ENCODE peak calls at places on chromosomes 2 and 18, in four cellular contexts. One of them, this sample, is unnamed.

GRCh38 chr2:10331702-10332401 is 29.1 kb downstream of the HPCAL1 start:
- DNase-seq in tibial artery: peak; percentile 44
- DNase-seq in HCT116: no peak
- DNase-seq in kidney: no peak
- DNase-seq in this sample: no peak

GRCh38 chr2:60519259-60519863 is 34.1 kb downstream of the BCL11A start:
- DNase-seq in tibial artery: no peak
- DNase-seq in kidney: no peak
- DNase-seq in HCT116: no peak
- DNase-seq in this sample: no peak

GRCh38 chr2:199792381-199792780 is 58.6 kb downstream of the FTCDNL1 start:
- DNase-seq in HCT116: no peak
- DNase-seq in kidney: no peak
- DNase-seq in tibial artery: no peak
- DNase-seq in this sample: no peak

GRCh38 chr2:236867441-236868260 is 218.0 kb upstream of the COPS8 start:
- DNase-seq in HCT116: no peak
- DNase-seq in kidney: no peak
- DNase-seq in tibial artery: no peak
- DNase-seq in this sample: peak; percentile 54

GRCh38 chr2:217980036-217980435 is 22.8 kb downstream of the TNS1 start:
- DNase-seq in tibial artery: peak; percentile 80
- DNase-seq in HCT116: no peak
- DNase-seq in kidney: peak; percentile 83
- DNase-seq in this sample: peak; percentile 84

GRCh38 chr18:78069784-78070664 is 820.4 kb downstream of the GALR1 start:
- DNase-seq in HCT116: no peak
- DNase-seq in kidney: no peak
- DNase-seq in tibial artery: peak; percentile 45
- DNase-seq in this sample: no peak

GRCh38 chr2:218002103-218002502 is 692 bp downstream of the TNS1 start:
- DNase-seq in HCT116: no peak
- DNase-seq in tibial artery: no peak
- DNase-seq in kidney: no peak
- DNase-seq in this sample: no peak

GRCh38 chr2:120912101-120912985 is 176.7 kb downstream of the GLI2 start:
- DNase-seq in kidney: peak; percentile 52
- DNase-seq in tibial artery: peak; percentile 81
- DNase-seq in HCT116: peak; percentile 18
- DNase-seq in this sample: peak; percentile 79

GRCh38 chr2:217827430-217828201 is 175.2 kb downstream of the TNS1 start:
- DNase-seq in HCT116: no peak
- DNase-seq in kidney: peak; percentile 77
- DNase-seq in tibial artery: no peak
- DNase-seq in this sample: no peak

GRCh38 chr2:229713371-229714079 is 830 bp downstream of the DNER start:
- DNase-seq in kidney: peak; percentile 70
- DNase-seq in HCT116: no peak
- DNase-seq in tibial artery: no peak
- DNase-seq in this sample: no peak

GRCh38 chr2:71122917-71123316 is 7.1 kb downstream of the MCEE start:
- DNase-seq in kidney: no peak
- DNase-seq in tibial artery: no peak
- DNase-seq in HCT116: no peak
- DNase-seq in this sample: no peak

GRCh38 chr18:46321954-46322353 is 217.8 kb downstream of the HAUS1 start:
- DNase-seq in kidney: no peak
- DNase-seq in tibial artery: no peak
- DNase-seq in HCT116: no peak
- DNase-seq in this sample: no peak

GRCh38 chr2:206481056-206481455 is 37.7 kb downstream of the ADAM23 start:
- DNase-seq in HCT116: no peak
- DNase-seq in kidney: no peak
- DNase-seq in tibial artery: no peak
- DNase-seq in this sample: no peak

GRCh38 chr18:47999801-48000248 is 69.4 kb upstream of the SMAD2 start:
- DNase-seq in kidney: no peak
- DNase-seq in HCT116: no peak
- DNase-seq in tibial artery: no peak
- DNase-seq in this sample: no peak

GRCh38 chr2:10297950-10298349 is 4.8 kb upstream of the HPCAL1 start:
- DNase-seq in tibial artery: peak; percentile 55
- DNase-seq in HCT116: peak; percentile 34
- DNase-seq in kidney: no peak
- DNase-seq in this sample: peak; percentile 76

GRCh38 chr18:63439334-63439733 is 17.1 kb upstream of the VPS4B start:
- DNase-seq in tibial artery: peak; percentile 41
- DNase-seq in kidney: no peak
- DNase-seq in HCT116: peak; percentile 70
- DNase-seq in this sample: peak; percentile 73

GRCh38 chr2:55014962-55015939 is 35.0 kb downstream of the RTN4 start:
- DNase-seq in kidney: no peak
- DNase-seq in tibial artery: peak; percentile 41
- DNase-seq in HCT116: peak; percentile 54
- DNase-seq in this sample: no peak

GRCh38 chr2:171087547-171087946 is 73.1 kb downstream of the TLK1 start:
- DNase-seq in kidney: no peak
- DNase-seq in HCT116: no peak
- DNase-seq in tibial artery: no peak
- DNase-seq in this sample: no peak

GRCh38 chr2:38528008-38528442 is 74.7 kb downstream of the HNRNPLL start:
- DNase-seq in tibial artery: no peak
- DNase-seq in kidney: no peak
- DNase-seq in HCT116: no peak
- DNase-seq in this sample: no peak

GRCh38 chr18:76708036-76708726 is 114.2 kb upstream of the ZNF236 start:
- DNase-seq in kidney: no peak
- DNase-seq in tibial artery: no peak
- DNase-seq in HCT116: no peak
- DNase-seq in this sample: no peak

GRCh38 chr18:73597832-73598615 is 549.6 kb downstream of the FBXO15 start:
- DNase-seq in kidney: no peak
- DNase-seq in tibial artery: no peak
- DNase-seq in HCT116: no peak
- DNase-seq in this sample: no peak

GRCh38 chr2:176461686-176462376 is 192.6 kb downstream of the MTX2 start:
- DNase-seq in HCT116: no peak
- DNase-seq in kidney: no peak
- DNase-seq in tibial artery: no peak
- DNase-seq in this sample: no peak

GRCh38 chr2:134281815-134282419 is 28.0 kb downstream of the MGAT5 start:
- DNase-seq in kidney: no peak
- DNase-seq in tibial artery: no peak
- DNase-seq in HCT116: no peak
- DNase-seq in this sample: no peak

GRCh38 chr2:18378020-18378653 is 182.3 kb downstream of the RDH14 start:
- DNase-seq in tibial artery: no peak
- DNase-seq in HCT116: peak; percentile 19
- DNase-seq in kidney: no peak
- DNase-seq in this sample: no peak

GRCh38 chr2:108918941-108919341 is 70.1 kb downstream of the EDAR start:
- DNase-seq in tibial artery: no peak
- DNase-seq in kidney: no peak
- DNase-seq in HCT116: no peak
- DNase-seq in this sample: no peak

GRCh38 chr18:42137671-42138375 is 182.8 kb downstream of the PIK3C3 start:
- DNase-seq in HCT116: no peak
- DNase-seq in tibial artery: no peak
- DNase-seq in kidney: no peak
- DNase-seq in this sample: no peak

GRCh38 chr2:218963597-218963996 is 4.1 kb downstream of the CDK5R2 start:
- DNase-seq in tibial artery: no peak
- DNase-seq in kidney: no peak
- DNase-seq in HCT116: no peak
- DNase-seq in this sample: no peak

GRCh38 chr2:221506469-221506868 is 65.6 kb downstream of the EPHA4 start:
- DNase-seq in kidney: no peak
- DNase-seq in tibial artery: no peak
- DNase-seq in HCT116: no peak
- DNase-seq in this sample: no peak

GRCh38 chr2:11483806-11484147 is 17.8 kb upstream of the E2F6 start:
- DNase-seq in kidney: no peak
- DNase-seq in tibial artery: no peak
- DNase-seq in HCT116: no peak
- DNase-seq in this sample: no peak

GRCh38 chr2:69151974-69152373 is 139.0 kb downstream of the ANTXR1 start:
- DNase-seq in HCT116: no peak
- DNase-seq in tibial artery: no peak
- DNase-seq in kidney: no peak
- DNase-seq in this sample: no peak

GRCh38 chr2:69154031-69154430 is 141.1 kb downstream of the ANTXR1 start:
- DNase-seq in tibial artery: no peak
- DNase-seq in kidney: no peak
- DNase-seq in HCT116: no peak
- DNase-seq in this sample: no peak

GRCh38 chr2:69152847-69153246 is 139.9 kb downstream of the ANTXR1 start:
- DNase-seq in kidney: no peak
- DNase-seq in tibial artery: no peak
- DNase-seq in HCT116: no peak
- DNase-seq in this sample: no peak

GRCh38 chr2:69147841-69148533 is 135.0 kb downstream of the ANTXR1 start:
- DNase-seq in kidney: no peak
- DNase-seq in tibial artery: no peak
- DNase-seq in HCT116: no peak
- DNase-seq in this sample: no peak

GRCh38 chr2:69149631-69150215 is 136.7 kb downstream of the ANTXR1 start:
- DNase-seq in HCT116: no peak
- DNase-seq in tibial artery: peak; percentile 59
- DNase-seq in kidney: no peak
- DNase-seq in this sample: no peak
- H3K27ac ChIP-seq in HCT116: no peak overlapping the region
- H3K27ac ChIP-seq in tibial artery: peak overlapping the region; percentile 74
- H3K27ac ChIP-seq in kidney: no peak overlapping the region
- H3K27ac ChIP-seq in this sample: peak overlapping the region; percentile 64

GRCh38 chr2:8546319-8547283 is 135.3 kb upstream of the ID2 start:
- DNase-seq in kidney: peak; percentile 44
- DNase-seq in tibial artery: no peak
- DNase-seq in HCT116: no peak
- DNase-seq in this sample: no peak
- H3K4me1 ChIP-seq in kidney: no peaks in the 10 kb centered on the region
- H3K4me1 ChIP-seq in tibial artery: no peaks in the 10 kb centered on the region
- H3K4me1 ChIP-seq in HCT116: peaks cover 2% of the 10 kb centered on the region
- H3K4me1 ChIP-seq in this sample: no peaks in the 10 kb centered on the region

GRCh38 chr2:86047575-86048382 is 57.9 kb downstream of the POLR1A start:
- DNase-seq in tibial artery: no peak
- DNase-seq in kidney: no peak
- DNase-seq in HCT116: no peak
- DNase-seq in this sample: peak; percentile 9

GRCh38 chr2:86048888-86049287 is 56.8 kb downstream of the POLR1A start:
- DNase-seq in HCT116: no peak
- DNase-seq in tibial artery: no peak
- DNase-seq in kidney: no peak
- DNase-seq in this sample: no peak

GRCh38 chr2:86045541-86045940 is 60.1 kb downstream of the POLR1A start:
- DNase-seq in HCT116: no peak
- DNase-seq in kidney: no peak
- DNase-seq in tibial artery: no peak
- DNase-seq in this sample: no peak

GRCh38 chr2:86048383-86048701 is 57.3 kb downstream of the POLR1A start:
- DNase-seq in tibial artery: no peak
- DNase-seq in kidney: no peak
- DNase-seq in HCT116: no peak
- DNase-seq in this sample: no peak

DNA sequence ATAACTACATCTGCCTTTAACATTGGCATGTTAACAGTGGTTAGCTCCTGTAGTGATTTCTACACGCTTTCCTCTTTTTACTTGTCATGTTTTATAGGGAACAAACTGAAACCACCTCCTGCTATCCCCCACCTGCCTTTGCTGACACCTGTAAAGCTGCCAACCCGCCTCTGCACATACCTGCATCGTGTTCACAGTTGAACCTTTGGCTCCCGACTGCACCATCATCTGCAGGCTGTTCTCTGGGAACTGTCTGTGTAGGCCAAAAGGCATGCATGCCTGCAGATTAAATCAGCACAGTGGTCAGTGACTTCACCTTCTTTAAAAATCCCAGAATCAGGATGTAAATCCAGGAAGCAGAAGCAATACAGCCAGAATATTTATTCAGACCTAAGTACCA is 58.7 kb downstream of the POLR1A start:
- DNase-seq in tibial artery: no peak
- DNase-seq in kidney: no peak
- DNase-seq in HCT116: no peak
- DNase-seq in this sample: no peak
- H3K36me3 ChIP-seq in tibial artery: peaks cover 81% of the 10 kb centered on the region
- H3K36me3 ChIP-seq in kidney: peaks cover 53% of the 10 kb centered on the region
- H3K36me3 ChIP-seq in HCT116: peaks cover 53% of the 10 kb centered on the region
- H3K36me3 ChIP-seq in this sample: peaks cover 89% of the 10 kb centered on the region

GRCh38 chr2:128395640-128396499 is 77.2 kb upstream of the HS6ST1 start:
- DNase-seq in HCT116: no peak
- DNase-seq in tibial artery: peak; percentile 14
- DNase-seq in kidney: peak; percentile 85
- DNase-seq in this sample: no peak
- H3K27ac ChIP-seq in HCT116: no peak overlapping the region
- H3K27ac ChIP-seq in tibial artery: no peak overlapping the region
- H3K27ac ChIP-seq in kidney: peak overlapping the region; percentile 32
- H3K27ac ChIP-seq in this sample: no peak overlapping the region

This sample was measured in right atrium auricular region.